ENCODE peak calls at places on chromosome 7, in six cellular contexts. S is NCI-H2029 treated with DMSO at 0.1 percent for 48 hours, W is EL, A is lower leg skin, H is stomach, O is fibroblast of the aortic adventitia. P is an unnamed sample.
A peak's percentile ranks its signal among the peaks of the same experiment; 100 is the strongest.

GRCh38 chr7:8434290-8435002 is 1.0 kb downstream of the NXPH1 start:
- DNase-seq in S (no peak), W (no peak), A (no peak), H (no peak), O (no peak), P (no peak)

GRCh38 chr7:127654404-127655392 is 2.7 kb downstream of the SND1 start:
- DNase-seq in S (no peak), W (no peak), A (no peak), H (no peak), O (peak; percentile 34), P (no peak)

GRCh38 chr7:445563-446288 is 73.9 kb downstream of the PDGFA start:
- DNase-seq in S (no peak), W (no peak), A (no peak), H (no peak), O (no peak), P (no peak)

GRCh38 chr7:44536090-44536489 is 5.0 kb downstream of the NPC1L1 start:
- DNase-seq in S (no peak), W (no peak), A (no peak), H (no peak), O (no peak), P (no peak)

GRCh38 chr7:100457033-100457432 is 7.0 kb downstream of the SPACDR start:
- DNase-seq in S (no peak), W (no peak), A (no peak), H (no peak), O (no peak), P (no peak)

GRCh38 chr7:13262929-13263530 is 575.6 kb downstream of the ARL4A start:
- DNase-seq in S (peak; percentile 11), W (peak; percentile 35), A (no peak), H (no peak), O (peak; percentile 74), P (no peak)

GRCh38 chr7:73740771-73741170 is 2.2 kb upstream of the ABHD11 start:
- DNase-seq in S (peak; percentile 19), W (no peak), A (no peak), H (no peak), O (no peak), P (no peak)

GRCh38 chr7:73974948-73975926 is 52.7 kb upstream of the ELN start:
- DNase-seq in S (no peak), W (no peak), A (peak; percentile 79), H (no peak), O (no peak), P (no peak)

GRCh38 chr7:18861514-18861913 is 255.9 kb downstream of the TWIST1 start:
- DNase-seq in S (no peak), W (peak; percentile 39), A (no peak), H (no peak), O (peak; percentile 85), P (no peak)

GRCh38 chr7:46029111-46029704 is 108.1 kb upstream of the IGFBP3 start:
- DNase-seq in S (no peak), W (no peak), A (no peak), H (no peak), O (no peak), P (no peak)

GRCh38 chr7:106313456-106313891 is 28.7 kb upstream of the NAMPT start:
- DNase-seq in S (no peak), W (peak; percentile 83), A (no peak), H (no peak), O (peak; percentile 16), P (no peak)

GRCh38 chr7:111958889-111959288 is 247.3 kb downstream of the DOCK4 start:
- DNase-seq in S (no peak), W (no peak), A (no peak), H (no peak), O (no peak), P (no peak)

GRCh38 chr7:17354473-17354872 is 56.0 kb downstream of the AHR start:
- DNase-seq in S (no peak), W (no peak), A (no peak), H (no peak), O (no peak), P (no peak)

GRCh38 chr7:74544706-74545469 is 91.2 kb downstream of the GTF2IRD1 start:
- DNase-seq in S (no peak), W (peak; percentile 48), A (no peak), H (peak; percentile 68), O (peak; percentile 33), P (no peak)

P was measured in effector memory CD8-positive, alpha-beta T cell.